ENCODE peak calls at places on chromosomes 5 and 9, in ten cellular contexts. G is MM.1S, W is choroid plexus epithelial cell, Z is AG04450, A is HCT116, R is psoas muscle, T is endothelial cell, L is IMR-90, S is cardiac fibroblast, K is fibroblast of the aortic adventitia. Q is an unnamed sample.

GRCh38 chr9:104860280-104860679 is 67.7 kb downstream of the ABCA1 start:
- DNase-seq in A (no peak), S (no peak), K (peak), R (no peak), L (peak), T (no peak), G (peak), W (peak), Z (no peak), Q (peak)

GRCh38 chr9:130459941-130460340 is 15.2 kb downstream of the ASS1 start:
- DNase-seq in Z (no peak), G (no peak), S (no peak), L (no peak), A (no peak), R (no peak), K (no peak), T (no peak), W (no peak), Q (no peak)

GRCh38 chr5:138870611-138871010 is 4.5 kb downstream of the LRRTM2 start:
- DNase-seq in S (no peak), T (no peak), K (no peak), W (no peak), L (no peak), A (no peak), Z (no peak), G (no peak), R (no peak), Q (no peak)

GRCh38 chr5:31412324-31412723 is 119.6 kb downstream of the DROSHA start:
- DNase-seq in A (no peak), Z (no peak), L (no peak), K (peak), R (no peak), T (no peak), G (no peak), W (peak), S (peak), Q (no peak)

GRCh38 chr5:61275841-61276240 is 56.2 kb upstream of the ZSWIM6 start:
- DNase-seq in R (peak), W (peak), Z (peak), G (no peak), K (peak), T (peak), S (peak), L (peak), A (no peak), Q (no peak)

GRCh38 chr5:1777281-1778137 is 22.1 kb downstream of the MRPL36 start:
- DNase-seq in T (no peak), G (no peak), R (no peak), L (no peak), Z (no peak), W (no peak), S (no peak), K (no peak), A (no peak), Q (no peak)

GRCh38 chr5:1413611-1414241 is 31.5 kb downstream of the SLC6A3 start:
- DNase-seq in G (no peak), W (no peak), K (no peak), S (no peak), Z (no peak), L (no peak), R (peak), A (no peak), T (no peak), Q (no peak)

GRCh38 chr9:134600836-134601638 is 40.6 kb upstream of the COL5A1 start:
- DNase-seq in Z (no peak), R (no peak), K (no peak), W (no peak), L (no peak), A (no peak), G (no peak), S (no peak), T (no peak), Q (no peak)

GRCh38 chr9:85900504-85901201 is 40.3 kb upstream of the NAA35 start:
- DNase-seq in L (peak), S (peak), R (no peak), K (peak), Z (peak), W (peak), G (no peak), T (peak), A (peak), Q (peak)

GRCh38 chr5:43171441-43171840 is 20.6 kb upstream of the NIM1K start:
- DNase-seq in L (no peak), S (no peak), G (no peak), A (no peak), K (no peak), Z (no peak), R (no peak), W (no peak), T (no peak), Q (no peak)

GRCh38 chr5:31365776-31366175 is 166.1 kb downstream of the DROSHA start:
- DNase-seq in K (no peak), W (no peak), G (no peak), R (no peak), S (no peak), Z (no peak), A (no peak), L (no peak), T (no peak), Q (no peak)

GRCh38 chr9:79581794-79582193 is 10.0 kb downstream of the TLE4 start:
- DNase-seq in Z (peak), A (no peak), K (peak), R (no peak), W (peak), T (peak), S (peak), G (no peak), L (peak), Q (no peak)

DNA sequence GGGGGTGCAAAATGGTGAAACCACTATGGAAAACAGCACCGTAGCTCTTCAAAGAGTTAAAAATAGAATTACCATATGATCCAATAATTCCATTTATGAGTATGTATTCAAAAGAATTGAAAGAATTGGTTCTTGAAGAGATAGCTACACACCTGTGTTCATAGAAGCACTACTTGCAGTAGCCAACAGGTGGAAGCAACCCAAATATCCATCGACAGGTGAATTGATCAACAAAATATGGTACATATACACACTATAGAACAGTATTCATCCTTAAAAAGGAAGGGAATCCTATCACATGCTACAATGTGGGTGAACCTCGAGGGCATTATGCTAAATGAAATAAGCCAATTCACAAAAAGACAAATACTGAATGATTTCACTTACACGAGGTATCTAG is 85.7 kb upstream of the VCAN start:
- DNase-seq in K (no peak), S (no peak), A (no peak), Z (no peak), W (no peak), L (no peak), T (no peak), R (no peak), G (no peak), Q (no peak)
- TF ChIP-seq CTCF in K (no peak), S (peak), A (peak), Z (no peak), W (no peak), L (no peak), T (no peak), R (no peak), G (peak), Q (no peak)

GRCh38 chr5:137126829-137127228 is 372.3 kb downstream of the SPOCK1 start:
- DNase-seq in S (no peak), L (no peak), R (no peak), W (no peak), G (no peak), A (no peak), Z (no peak), K (peak), T (no peak), Q (no peak)
- TF ChIP-seq CTCF in S (no peak), L (no peak), R (no peak), W (no peak), G (no peak), A (no peak), Z (no peak), K (no peak), T (no peak), Q (no peak)

GRCh38 chr9:107155244-107155817 is 127.7 kb upstream of the RAD23B start:
- DNase-seq in S (no peak), K (no peak), A (no peak), W (no peak), Z (no peak), G (no peak), R (no peak), T (no peak), L (no peak), Q (no peak)

GRCh38 chr9:107161338-107161737 is 121.7 kb upstream of the RAD23B start:
- DNase-seq in G (no peak), T (peak), K (no peak), L (no peak), R (no peak), W (no peak), A (no peak), Z (no peak), S (no peak), Q (no peak)

GRCh38 chr9:107154766-107155165 is 128.3 kb upstream of the RAD23B start:
- DNase-seq in R (no peak), W (no peak), A (no peak), G (no peak), S (no peak), L (no peak), T (no peak), K (no peak), Z (no peak), Q (no peak)

GRCh38 chr9:107154291-107154690 is 128.8 kb upstream of the RAD23B start:
- DNase-seq in Z (no peak), K (no peak), W (no peak), S (no peak), R (no peak), L (no peak), G (no peak), T (no peak), A (no peak), Q (no peak)

DNA sequence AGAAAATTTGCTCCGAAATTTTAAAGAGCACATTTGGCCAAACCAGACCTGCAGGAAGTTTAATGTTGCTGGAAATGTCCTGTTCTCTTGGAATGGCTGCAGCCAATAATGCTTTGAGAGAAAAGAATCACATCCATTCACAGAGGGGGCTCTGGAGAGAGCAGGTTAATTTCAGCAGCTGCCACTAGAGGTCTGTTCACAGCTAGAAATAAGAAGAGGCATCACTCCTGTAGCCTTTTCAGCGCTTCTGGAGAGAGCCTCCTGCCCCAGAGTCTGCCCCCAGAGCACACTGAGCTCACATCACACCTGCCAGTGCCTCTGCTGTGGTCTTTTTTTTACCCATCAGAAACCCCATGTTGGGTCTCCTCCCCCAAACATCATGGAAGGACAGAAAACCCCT is 124.8 kb upstream of the RAD23B start:
- DNase-seq in S (peak), G (no peak), K (peak), T (peak), A (peak), W (peak), R (no peak), Z (no peak), L (peak), Q (peak)
- TF ChIP-seq CTCF in S (peak), G (no peak), K (peak), T (peak), A (peak), W (peak), R (peak), Z (peak), L (peak), Q (peak)

GRCh38 chr5:114789773-114790402 is 379.8 kb downstream of the TRIM36 start:
- DNase-seq in R (no peak), W (peak), K (peak), G (peak), T (no peak), L (no peak), S (peak), A (peak), Z (no peak), Q (peak)
- TF ChIP-seq CTCF in R (peak), W (no peak), K (no peak), G (peak), T (peak), L (peak), S (no peak), A (peak), Z (no peak), Q (peak)

GRCh38 chr9:8270235-8270634 is 470.7 kb upstream of the DMAC1 start:
- DNase-seq in W (no peak), A (no peak), G (no peak), K (no peak), S (no peak), T (no peak), L (no peak), R (no peak), Z (no peak), Q (no peak)
- TF ChIP-seq CTCF in W (no peak), A (no peak), G (no peak), K (no peak), S (no peak), T (no peak), L (no peak), R (no peak), Z (no peak), Q (no peak)

GRCh38 chr9:29039258-29039657 is 1466.0 kb upstream of the C9orf72 start:
- DNase-seq in S (peak), W (peak), G (no peak), A (no peak), Z (no peak), T (no peak), K (peak), L (no peak), R (no peak), Q (no peak)

GRCh38 chr9:29038332-29038731 is 1465.1 kb upstream of the C9orf72 start:
- DNase-seq in A (no peak), K (no peak), W (no peak), L (no peak), T (no peak), Z (no peak), R (no peak), G (no peak), S (no peak), Q (no peak)

GRCh38 chr9:29044959-29045358 is 1471.7 kb upstream of the C9orf72 start:
- DNase-seq in R (no peak), Z (no peak), K (no peak), T (no peak), A (peak), S (peak), W (peak), L (no peak), G (no peak), Q (no peak)

DNA sequence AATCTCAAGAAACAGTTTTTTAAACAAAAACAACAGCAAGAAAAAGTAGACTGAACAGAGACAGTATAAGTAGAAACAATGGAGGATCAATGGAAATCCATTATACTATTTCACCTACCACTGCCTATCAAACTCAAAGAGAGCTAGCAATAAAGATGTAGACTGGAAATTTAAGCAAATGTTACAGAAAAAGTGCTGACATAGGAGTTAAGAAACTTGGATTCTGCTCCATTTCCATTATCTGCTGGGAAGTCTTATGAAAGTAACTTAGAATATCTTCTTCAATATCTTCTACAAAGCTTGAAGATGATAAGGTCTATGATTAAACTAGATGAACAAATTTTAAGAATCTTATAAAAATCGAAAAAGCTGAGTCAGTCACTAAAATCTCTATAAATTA is 1469.8 kb upstream of the C9orf72 start:
- DNase-seq in R (no peak), K (no peak), Z (no peak), A (no peak), W (no peak), L (no peak), G (no peak), S (no peak), T (no peak), Q (no peak)
- TF ChIP-seq CTCF in R (no peak), K (no peak), Z (no peak), A (no peak), W (no peak), L (no peak), G (no peak), S (no peak), T (no peak), Q (no peak)

GRCh38 chr5:39469173-39469572 is 44.4 kb upstream of the DAB2 start:
- DNase-seq in R (no peak), T (no peak), L (no peak), S (no peak), Z (no peak), K (no peak), G (no peak), W (no peak), A (no peak), Q (no peak)

GRCh38 chr5:39462211-39462610 is 37.4 kb upstream of the DAB2 start:
- DNase-seq in L (no peak), Z (no peak), A (no peak), K (no peak), S (no peak), T (no peak), G (no peak), R (no peak), W (no peak), Q (no peak)

GRCh38 chr5:39464096-39464495 is 39.3 kb upstream of the DAB2 start:
- DNase-seq in L (no peak), Z (no peak), S (no peak), R (no peak), T (no peak), G (no peak), K (no peak), W (no peak), A (no peak), Q (no peak)

GRCh38 chr5:39466804-39467203 is 42.0 kb upstream of the DAB2 start:
- DNase-seq in W (no peak), T (no peak), L (no peak), Z (no peak), A (no peak), R (no peak), S (no peak), K (no peak), G (no peak), Q (no peak)

DNA sequence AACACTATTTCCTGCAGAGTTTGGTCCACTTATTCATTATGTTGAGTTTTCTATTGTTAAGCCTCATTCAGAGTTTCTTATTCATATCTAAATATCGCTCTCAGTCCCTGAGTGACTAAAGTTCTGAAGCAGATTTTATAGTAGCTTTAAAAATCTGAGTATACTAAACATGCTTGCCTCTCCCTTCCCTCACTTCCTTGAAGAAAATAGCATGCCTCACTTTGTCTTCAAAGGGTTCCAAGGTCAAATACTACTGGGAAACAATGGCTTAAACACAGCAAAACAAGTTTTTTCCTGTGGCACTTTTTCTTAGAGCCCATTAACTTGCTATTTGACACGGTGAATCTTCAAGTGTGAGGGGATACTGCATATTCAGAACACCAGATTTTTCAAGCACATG is 41.1 kb upstream of the DAB2 start:
- DNase-seq in Z (no peak), K (no peak), R (no peak), L (no peak), W (no peak), S (no peak), A (no peak), G (no peak), T (no peak), Q (no peak)
- TF ChIP-seq CTCF in Z (no peak), K (no peak), R (no peak), L (no peak), W (no peak), S (no peak), A (no peak), G (no peak), T (no peak), Q (no peak)

GRCh38 chr9:92438900-92439526 is 14.7 kb upstream of the OMD start:
- DNase-seq in W (peak), S (peak), R (no peak), L (peak), K (peak), A (peak), T (no peak), G (peak), Z (no peak), Q (no peak)
- TF ChIP-seq CTCF in W (no peak), S (peak), R (peak), L (peak), K (peak), A (no peak), T (peak), G (no peak), Z (peak), Q (no peak)

DNA sequence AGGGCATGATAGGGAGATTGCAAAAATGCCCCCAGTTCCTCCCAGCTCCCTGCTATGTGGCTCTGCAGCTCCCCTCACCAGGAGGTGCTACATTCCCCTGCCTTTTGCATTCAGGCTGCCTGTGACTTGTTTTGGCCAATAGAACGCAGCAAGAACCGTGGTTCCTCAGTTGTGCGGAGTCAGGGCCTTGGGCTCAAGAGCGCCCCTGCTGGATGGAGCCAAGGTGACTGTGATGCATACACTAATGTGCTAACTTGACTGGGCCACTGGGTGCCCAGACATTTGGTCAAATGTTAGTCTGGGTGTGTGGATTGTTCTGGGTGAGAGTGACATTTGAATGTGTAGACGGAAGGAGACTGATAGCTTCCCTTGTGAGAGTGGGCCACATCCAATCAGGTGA is 123.3 kb upstream of the MVB12B start:
- DNase-seq in R (no peak), Z (no peak), G (no peak), S (no peak), A (no peak), T (no peak), W (no peak), K (no peak), L (no peak), Q (no peak)
- TF ChIP-seq CTCF in R (no peak), Z (peak), G (peak), S (no peak), A (peak), T (no peak), W (peak), K (no peak), L (no peak), Q (peak)

GRCh38 chr9:37508834-37509206 is 23.1 kb downstream of the POLR1E start:
- DNase-seq in T (no peak), L (no peak), W (no peak), G (no peak), K (no peak), R (no peak), A (no peak), Z (no peak), S (no peak), Q (no peak)
- TF ChIP-seq CTCF in T (no peak), L (no peak), W (no peak), G (peak), K (no peak), R (no peak), A (no peak), Z (no peak), S (no peak), Q (no peak)

Q was measured in GM20000.